ENCODE peak calls at places on chromosomes 5 and 9, in four cellular contexts. Q is activated naive CD4-positive, alpha-beta T cell; T is testis; A is activated CD4-positive, alpha-beta T cell treated with anti-CD3 and anti-CD28 coated beads, Interleukin-2, amount 50 U/mL, for 48 hours. J is an unnamed sample.

GRCh38 chr5:141681695-141682641 is at the start of gene ARAP3:
- DNase-seq in Q (no peak), T (peak), A (peak), J (peak)

GRCh38 chr5:66518753-66519152 is 77.4 kb upstream of the MAST4 start:
- DNase-seq in Q (no peak), T (no peak), A (no peak), J (no peak)

GRCh38 chr9:6938447-6938846 is 180.7 kb downstream of the KDM4C start:
- DNase-seq in Q (no peak), T (no peak), A (no peak), J (peak)

GRCh38 chr5:180135128-180135955 is 63.8 kb upstream of the RNF130 start:
- DNase-seq in Q (no peak), T (peak), A (peak), J (peak)

GRCh38 chr5:133565993-133566392 is 46.3 kb downstream of the FSTL4 start:
- DNase-seq in Q (no peak), T (peak), A (peak), J (peak)

GRCh38 chr9:95425910-95426551 is 90.7 kb downstream of the PTCH1 start:
- DNase-seq in Q (no peak), T (no peak), A (peak), J (no peak)

GRCh38 chr9:16214677-16215076 is 655.8 kb downstream of the BNC2 start:
- DNase-seq in Q (no peak), T (no peak), A (no peak), J (no peak)

GRCh38 chr5:143644751-143645150 is 167.2 kb upstream of the HMHB1 start:
- DNase-seq in Q (no peak), T (no peak), A (no peak), J (no peak)

GRCh38 chr5:33008751-33009418 is 297.8 kb downstream of the NPR3 start:
- DNase-seq in Q (no peak), T (no peak), A (no peak), J (no peak)

GRCh38 chr9:12777149-12778010 is 2.6 kb downstream of the LURAP1L start:
- DNase-seq in Q (no peak), T (no peak), A (no peak), J (no peak)

GRCh38 chr5:169433221-169433651 is 132.3 kb upstream of the SLIT3 start:
- DNase-seq in Q (no peak), T (no peak), A (no peak), J (no peak)

GRCh38 chr9:14531424-14532269 is 161.6 kb downstream of the ZDHHC21 start:
- DNase-seq in Q (no peak), T (no peak), A (no peak), J (no peak)

GRCh38 chr5:158261669-158262367 is 402.9 kb upstream of the CLINT1 start:
- DNase-seq in Q (no peak), T (no peak), A (no peak), J (no peak)

GRCh38 chr9:89740722-89741121 is 135.9 kb downstream of the GADD45G start:
- DNase-seq in Q (no peak), T (no peak), A (peak), J (no peak)

GRCh38 chr5:172674155-172674554 is 33.1 kb downstream of the NEURL1B start:
- DNase-seq in Q (no peak), T (no peak), A (no peak), J (no peak)

GRCh38 chr5:107893642-107894041 is 222.9 kb upstream of the EFNA5 start:
- DNase-seq in Q (no peak), T (no peak), A (no peak), J (peak)